ENCODE peak calls at places on chromosomes 12 and 14, in six cellular contexts. I, B, L, Y, A and Z are unnamed samples.

GRCh38 chr12:6438345-6438744 is 6.4 kb upstream of the CD27 start:
- DNase-seq in I (no peak), B (no peak), A (no peak), Y (no peak), L (no peak), Z (no peak)

GRCh38 chr12:23950011-23950774 is 723 bp upstream of the SOX5 start:
- DNase-seq in B (peak; percentile 33), I (peak; percentile 21), A (no peak), L (no peak), Y (no peak), Z (no peak)

GRCh38 chr12:53766881-53767280 is 15.1 kb upstream of the CISTR start:
- DNase-seq in A (no peak), B (no peak), L (no peak), I (no peak), Y (no peak), Z (no peak)

GRCh38 chr12:69468237-69469026 is 1.8 kb upstream of the FRS2 start:
- DNase-seq in A (no peak), L (no peak), I (no peak), B (no peak), Y (no peak), Z (no peak)

GRCh38 chr12:106248849-106249371 is 1.1 kb upstream of the CKAP4 start:
- DNase-seq in L (no peak), A (no peak), Y (no peak), B (no peak), I (no peak), Z (no peak)

GRCh38 chr12:107450541-107450940 is 235.1 kb upstream of the PWP1 start:
- DNase-seq in A (no peak), Y (no peak), B (no peak), I (no peak), L (no peak), Z (no peak)

GRCh38 chr12:120365675-120366340 is 3.2 kb downstream of the MSI1 start:
- DNase-seq in Y (no peak), I (no peak), A (no peak), B (no peak), L (no peak), Z (no peak)

GRCh38 chr14:56340921-56341320 is 222.7 kb downstream of the PELI2 start:
- DNase-seq in A (no peak), L (no peak), B (no peak), I (no peak), Y (no peak), Z (no peak)

GRCh38 chr12:89160716-89161123 is 191.6 kb downstream of the DUSP6 start:
- DNase-seq in L (no peak), B (no peak), A (no peak), Y (no peak), I (peak; percentile 14), Z (no peak)

GRCh38 chr14:71890541-71890940 is 41.7 kb upstream of the RGS6 start:
- DNase-seq in L (no peak), A (no peak), B (no peak), I (no peak), Y (no peak), Z (no peak)

GRCh38 chr14:100476012-100476822 is 111.0 kb downstream of the BEGAIN start:
- DNase-seq in A (no peak), B (peak; percentile 10), I (no peak), L (no peak), Y (no peak), Z (no peak)

GRCh38 chr12:71397433-71397954 is 42.1 kb upstream of the LGR5 start:
- DNase-seq in I (no peak), Y (no peak), A (no peak), B (no peak), L (no peak), Z (no peak)

GRCh38 chr12:115990241-115990640 is 287.3 kb downstream of the MED13L start:
- DNase-seq in A (no peak), B (no peak), L (no peak), I (no peak), Y (no peak), Z (no peak)

GRCh38 chr14:20682127-20682434 is 2.3 kb upstream of the RNASE4 start:
- DNase-seq in Y (no peak), I (no peak), L (no peak), A (no peak), B (no peak), Z (no peak)

GRCh38 chr12:24111591-24111990 is 162.1 kb upstream of the SOX5 start:
- DNase-seq in A (no peak), L (no peak), Y (no peak), I (no peak), B (no peak), Z (no peak)

GRCh38 chr12:76029982-76030377 is 1.6 kb downstream of the PHLDA1 start:
- DNase-seq in B (no peak), I (peak; percentile 49), Y (no peak), L (no peak), A (no peak), Z (no peak)

GRCh38 chr12:24760162-24760561 is 188.7 kb downstream of the BCAT1 start:
- DNase-seq in A (no peak), I (no peak), Y (no peak), L (no peak), B (no peak), Z (no peak)

GRCh38 chr12:51437471-51437870 is 12.8 kb downstream of the SLC4A8 start:
- DNase-seq in A (no peak), Y (no peak), I (no peak), L (no peak), B (no peak), Z (no peak)

GRCh38 chr12:18629445-18629844 is 108.4 kb downstream of the PLCZ1 start:
- DNase-seq in A (no peak), B (no peak), I (no peak), Y (no peak), L (no peak), Z (no peak)

GRCh38 chr14:75236897-75237296 is 41.7 kb upstream of the FOS start:
- DNase-seq in L (no peak), A (no peak), B (no peak), I (no peak), Y (no peak), Z (no peak)

GRCh38 chr12:96420255-96420930 is 20.2 kb upstream of the CDK17 start:
- DNase-seq in L (no peak), Y (no peak), I (no peak), B (no peak), A (no peak), Z (no peak)

GRCh38 chr12:102958073-102958829 is 777 bp downstream of the ASCL1 start:
- DNase-seq in L (no peak), B (no peak), Y (no peak), I (peak; percentile 80), A (peak; percentile 45), Z (no peak)

GRCh38 chr12:57815177-57816000 is 3.1 kb downstream of the AVIL start:
- DNase-seq in Y (peak; percentile 50), L (no peak), B (peak; percentile 27), I (peak; percentile 33), A (no peak), Z (no peak)

GRCh38 chr14:80607430-80608200 is 333.9 kb downstream of the CEP128 start:
- DNase-seq in I (no peak), L (no peak), B (no peak), A (no peak), Y (no peak), Z (no peak)
- TF ChIP-seq TAF1 in I (no peak), L (no peak), B (no peak), A (no peak), Y (no peak), Z (no peak)

DNA sequence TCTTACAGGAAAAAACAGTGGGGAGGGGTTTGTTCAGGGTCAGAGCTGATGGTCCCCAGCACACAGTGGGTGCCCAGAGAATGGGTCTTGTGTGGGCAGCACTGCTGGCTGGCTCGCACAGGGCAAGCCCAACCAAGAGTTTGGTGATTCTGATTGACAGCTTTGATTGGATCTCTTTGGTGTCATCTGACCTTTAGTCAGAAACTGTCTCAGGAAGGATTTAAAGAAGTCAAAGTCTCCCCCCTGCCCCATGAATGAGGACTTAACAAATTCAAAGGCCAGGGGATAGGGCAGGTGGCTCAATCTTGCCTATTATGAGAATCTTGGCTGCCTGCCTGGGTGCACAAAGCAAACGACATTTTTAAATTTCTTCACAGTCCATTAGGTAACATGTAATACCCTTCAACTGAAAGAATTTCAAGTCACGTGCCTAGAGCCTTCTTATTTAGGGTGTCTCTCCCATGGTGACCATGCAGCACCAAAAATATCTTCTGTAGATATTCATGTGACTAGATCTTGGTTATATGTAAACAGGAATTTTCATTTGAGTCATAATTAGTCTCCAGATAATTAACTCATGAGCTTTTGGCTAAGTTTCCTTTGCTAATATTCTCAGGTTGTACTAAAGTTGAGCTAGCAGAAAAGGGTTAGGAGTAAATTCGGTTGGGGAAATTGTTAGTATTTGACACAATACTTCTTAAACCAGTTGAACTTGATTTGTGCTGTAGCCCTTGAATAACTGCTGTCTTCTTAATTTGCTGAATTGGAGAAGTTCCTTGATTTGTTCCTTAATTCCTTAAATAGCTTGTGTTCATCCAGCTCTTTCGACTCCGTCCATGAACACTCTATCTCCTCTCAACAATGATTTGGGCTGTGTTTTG is 54.5 kb upstream of the HECTD1 start:
- DNase-seq in A (no peak), B (no peak), I (no peak), Y (no peak), L (peak; percentile 37), Z (no peak)
- TF ChIP-seq POLR2AphosphoS5 in A (no peak), B (no peak), I (no peak), Y (no peak), L (no peak), Z (no peak)

GRCh38 chr14:96051642-96052540 is 12.7 kb downstream of the C14orf132 start:
- DNase-seq in A (no peak), B (peak; percentile 14), Y (no peak), L (no peak), I (no peak), Z (no peak)
- TF ChIP-seq TAF1 in A (no peak), B (no peak), Y (no peak), L (no peak), I (no peak), Z (no peak)

GRCh38 chr12:112011685-112012084 is 1.3 kb downstream of the TMEM116 start:
- DNase-seq in I (no peak), L (no peak), A (no peak), B (no peak), Y (no peak), Z (no peak)

GRCh38 chr12:112010415-112011344 is 2.3 kb downstream of the TMEM116 start:
- DNase-seq in B (no peak), I (no peak), L (no peak), Y (no peak), A (no peak), Z (no peak)

GRCh38 chr12:112007945-112008344 is 5.0 kb downstream of the TMEM116 start:
- DNase-seq in B (no peak), I (no peak), Y (no peak), A (no peak), L (no peak), Z (no peak)

GRCh38 chr12:112005419-112006395 is 7.3 kb downstream of the TMEM116 start:
- DNase-seq in I (no peak), Y (no peak), L (no peak), A (no peak), B (peak; percentile 73), Z (no peak)

GRCh38 chr12:112008918-112009317 is 4.0 kb downstream of the TMEM116 start:
- DNase-seq in Y (no peak), A (no peak), I (no peak), L (no peak), B (no peak), Z (no peak)
- TF ChIP-seq POLR2AphosphoS5 in Y (no peak), A (no peak), I (no peak), L (no peak), B (no peak), Z (no peak)